ENCODE peak calls at places on chromosomes 6 and 20, in ten cellular contexts. S is GM23338, T is cardiac fibroblast, V is heart left ventricle, D is lower leg skin, C is GM06990, Z is psoas muscle, Y is pancreas, A is cardiac muscle cell, P is PC-9. J is an unnamed sample.

GRCh38 chr20:62318411-62319345 is 15.9 kb downstream of the ADRM1 start:
- DNase-seq in A (peak), Z (no peak), C (no peak), D (no peak), V (no peak), S (no peak), P (peak), Y (no peak), T (no peak), J (peak)

GRCh38 chr6:130969807-130970491 is 93.1 kb downstream of the EPB41L2 start:
- DNase-seq in V (peak), Y (no peak), D (no peak), C (no peak), T (peak), Z (no peak), S (no peak), A (peak), P (no peak), J (no peak)

GRCh38 chr20:50820515-50821256 is 25.8 kb downstream of the BCAS4 start:
- DNase-seq in S (peak), Z (no peak), Y (no peak), V (no peak), D (no peak), P (no peak), T (no peak), C (no peak), A (no peak), J (no peak)

GRCh38 chr20:5612476-5613291 is 137.5 kb upstream of the SHLD1 start:
- DNase-seq in Y (no peak), P (no peak), S (no peak), T (peak), D (peak), Z (no peak), C (no peak), V (no peak), A (peak), J (no peak)

GRCh38 chr6:38212579-38212978 is 393.1 kb downstream of the ZFAND3 start:
- DNase-seq in Y (no peak), T (peak), D (no peak), C (no peak), A (no peak), V (no peak), P (no peak), S (peak), Z (no peak), J (no peak)

GRCh38 chr6:79057746-79058145 is 20.3 kb downstream of the PHIP start:
- DNase-seq in A (no peak), P (no peak), C (no peak), Y (no peak), D (no peak), T (no peak), Z (no peak), V (no peak), S (no peak), J (no peak)

GRCh38 chr20:49534314-49534713 is 33.6 kb downstream of the PTGIS start:
- DNase-seq in S (peak), V (no peak), C (no peak), A (peak), P (peak), T (peak), D (no peak), Y (peak), Z (no peak), J (peak)

GRCh38 chr20:63314015-63314471 is 21.1 kb downstream of the COL20A1 start:
- DNase-seq in P (no peak), T (no peak), Y (no peak), S (no peak), D (no peak), Z (peak), V (peak), A (no peak), C (no peak), J (no peak)

GRCh38 chr20:38844963-38845362 is 39.5 kb downstream of the PPP1R16B start:
- DNase-seq in A (no peak), T (no peak), Y (no peak), D (no peak), C (no peak), P (no peak), Z (no peak), V (no peak), S (no peak), J (peak)

GRCh38 chr6:958531-958930 is 265.6 kb upstream of the EXOC2 start:
- DNase-seq in A (no peak), S (no peak), Y (no peak), V (no peak), P (no peak), C (no peak), T (no peak), D (no peak), Z (no peak), J (no peak)

GRCh38 chr6:127924440-127924839 is 23.6 kb upstream of the THEMIS start:
- DNase-seq in S (no peak), T (no peak), V (no peak), C (no peak), A (no peak), Y (no peak), Z (no peak), P (no peak), D (no peak), J (no peak)

GRCh38 chr6:170522565-170523183 is 30.4 kb downstream of the PSMB1 start:
- DNase-seq in T (peak), C (no peak), A (peak), D (no peak), S (peak), Z (no peak), V (peak), Y (no peak), P (no peak), J (peak)

GRCh38 chr20:63177785-63178444 is 38.0 kb downstream of the YTHDF1 start:
- DNase-seq in A (no peak), V (no peak), C (no peak), Y (no peak), T (no peak), S (no peak), Z (no peak), D (no peak), P (no peak), J (peak)

GRCh38 chr6:98498891-98499290 is 335.5 kb upstream of the POU3F2 start:
- DNase-seq in C (no peak), A (no peak), S (peak), T (no peak), Z (no peak), Y (no peak), D (no peak), V (no peak), P (no peak), J (no peak)

GRCh38 chr6:169038691-169039090 is 215.0 kb downstream of the THBS2 start:
- DNase-seq in A (no peak), Y (no peak), C (no peak), Z (no peak), S (no peak), V (no peak), D (no peak), T (no peak), P (no peak), J (no peak)

GRCh38 chr6:45420909-45421699 is 43.4 kb upstream of the SUPT3H start:
- DNase-seq in Z (no peak), C (no peak), A (peak), S (peak), V (no peak), Y (no peak), T (no peak), D (no peak), P (no peak), J (no peak)

GRCh38 chr6:45423111-45423900 is 45.6 kb upstream of the SUPT3H start:
- DNase-seq in Y (peak), Z (peak), C (no peak), S (peak), T (no peak), A (peak), V (peak), P (no peak), D (peak), J (peak)

GRCh38 chr6:45420083-45420908 is 42.6 kb upstream of the SUPT3H start:
- DNase-seq in V (peak), S (peak), P (no peak), C (no peak), Y (no peak), D (peak), Z (no peak), T (peak), A (peak), J (peak)

GRCh38 chr6:45422541-45423110 is 44.9 kb upstream of the SUPT3H start:
- DNase-seq in T (peak), D (peak), Z (peak), P (peak), A (peak), Y (peak), S (peak), V (peak), C (no peak), J (peak)

DNA sequence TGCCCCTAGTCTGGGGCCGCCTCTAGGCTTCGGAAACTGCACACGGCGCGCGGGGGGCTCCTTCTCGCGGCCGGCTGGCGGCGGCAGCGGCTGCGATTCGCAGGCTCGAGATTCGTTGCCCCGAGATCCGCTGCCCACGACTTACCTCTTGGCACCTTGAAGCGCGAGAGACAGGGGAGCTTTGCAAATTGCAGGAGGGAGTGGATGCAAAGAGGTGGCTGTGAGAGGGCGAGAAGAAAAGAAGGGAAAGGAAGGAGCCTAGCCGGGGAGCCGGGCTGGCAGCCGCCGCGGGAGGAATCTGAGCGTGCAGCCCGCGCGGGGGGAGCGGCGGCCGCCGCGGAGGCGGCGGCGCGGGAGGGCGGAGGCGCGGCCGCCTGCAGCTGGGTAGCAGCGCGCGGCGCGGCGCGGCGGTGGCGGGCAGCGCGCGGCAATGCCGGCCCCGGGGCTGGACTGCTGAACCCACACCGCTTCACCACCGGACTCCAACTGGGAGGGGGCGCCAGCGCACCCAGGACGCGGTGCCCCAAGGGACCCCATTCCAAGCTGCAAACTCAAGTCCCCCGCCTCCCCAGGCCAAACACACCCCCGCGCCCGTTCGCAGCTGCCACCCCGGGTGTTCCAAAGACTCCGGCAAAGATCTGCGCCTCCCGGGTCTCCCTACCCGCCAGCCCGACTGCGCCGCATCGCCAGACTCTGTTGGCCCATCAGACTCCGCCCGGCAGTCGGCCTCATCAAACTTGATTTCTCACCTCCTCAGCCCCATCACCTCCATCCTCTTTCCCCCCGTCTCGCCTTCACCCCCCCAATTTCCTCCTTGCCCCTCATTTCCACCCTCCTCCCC is 44.2 kb upstream of the SUPT3H start:
- DNase-seq in T (peak), D (peak), Z (peak), Y (peak), V (peak), S (peak), A (peak), P (peak), C (no peak), J (peak)
- TF ChIP-seq CTCF in T (peak), D (no peak), Z (no peak), Y (no peak), V (peak), S (no peak), A (peak), P (peak), C (peak), J (no peak)

DNA sequence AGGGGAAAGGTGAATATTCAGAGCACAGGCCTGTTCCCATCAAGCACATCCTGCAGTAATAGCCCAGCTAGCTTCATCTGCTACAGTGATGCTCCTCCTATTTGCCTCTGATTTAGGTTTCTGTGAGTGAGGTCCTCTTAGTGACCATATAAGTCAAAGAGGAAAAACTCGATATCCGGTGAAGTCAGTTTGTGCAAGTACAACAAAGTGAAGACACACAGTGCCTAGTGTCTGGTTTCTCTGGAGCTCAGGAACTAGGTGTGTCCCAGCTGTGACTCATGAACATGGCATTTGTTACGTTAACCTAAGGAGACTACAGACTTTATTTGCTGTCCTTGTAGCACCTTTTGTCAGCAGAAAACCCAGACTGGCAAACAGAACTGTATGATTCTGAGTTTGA is 33.9 kb downstream of the EDN1 start:
- DNase-seq in A (peak), Z (no peak), Y (no peak), V (no peak), S (no peak), P (peak), D (no peak), T (peak), C (no peak), J (no peak)
- TF ChIP-seq CTCF in A (no peak), Z (no peak), Y (no peak), V (no peak), S (no peak), P (no peak), D (no peak), T (no peak), C (no peak), J (no peak)

GRCh38 chr6:166485651-166486535 is 100.6 kb downstream of the RAMACL start:
- DNase-seq in Y (no peak), Z (no peak), V (peak), T (no peak), S (peak), A (no peak), C (no peak), P (no peak), D (no peak), J (no peak)
- TF ChIP-seq CTCF in Y (no peak), Z (no peak), V (no peak), T (peak), S (peak), A (no peak), C (no peak), P (no peak), D (no peak), J (no peak)

GRCh38 chr6:126308367-126308766 is 31.5 kb upstream of the CENPW start:
- DNase-seq in V (no peak), Z (no peak), P (no peak), C (no peak), Y (no peak), T (no peak), D (no peak), A (no peak), S (no peak), J (no peak)

GRCh38 chr6:126307859-126308258 is 32.1 kb upstream of the CENPW start:
- DNase-seq in A (peak), D (no peak), Y (no peak), P (no peak), V (no peak), Z (peak), C (no peak), T (peak), S (no peak), J (no peak)

GRCh38 chr6:126312013-126312665 is 27.8 kb upstream of the CENPW start:
- DNase-seq in P (no peak), S (peak), Z (no peak), D (no peak), T (peak), Y (no peak), V (no peak), C (no peak), A (peak), J (no peak)
- TF ChIP-seq CTCF in P (peak), S (peak), Z (no peak), D (no peak), T (peak), Y (no peak), V (no peak), C (peak), A (peak), J (peak)

GRCh38 chr20:11231742-11232141 is 557.9 kb upstream of the JAG1 start:
- DNase-seq in S (no peak), Y (no peak), C (no peak), A (no peak), Z (no peak), D (no peak), P (no peak), T (no peak), V (no peak), J (no peak)
- TF ChIP-seq CTCF in S (no peak), Y (no peak), C (no peak), A (no peak), Z (no peak), D (no peak), P (no peak), T (no peak), V (peak), J (no peak)

GRCh38 chr6:73969982-73970960 is 274.3 kb downstream of the CD109 start:
- DNase-seq in P (no peak), C (no peak), V (no peak), A (peak), T (peak), S (peak), Y (peak), D (no peak), Z (no peak), J (no peak)
- TF ChIP-seq CTCF in P (peak), C (peak), V (peak), A (peak), T (peak), S (peak), Y (no peak), D (no peak), Z (peak), J (peak)

GRCh38 chr6:57078808-57079207 is 11.2 kb upstream of the ZNF451 start:
- DNase-seq in A (no peak), Z (no peak), D (no peak), V (no peak), T (no peak), Y (no peak), S (no peak), P (no peak), C (no peak), J (no peak)

GRCh38 chr6:57074383-57074782 is 15.6 kb upstream of the ZNF451 start:
- DNase-seq in T (no peak), V (no peak), A (no peak), Y (no peak), S (no peak), D (no peak), Z (no peak), C (no peak), P (no peak), J (no peak)

GRCh38 chr6:57072108-57072507 is 17.9 kb upstream of the ZNF451 start:
- DNase-seq in S (no peak), D (no peak), T (no peak), C (no peak), V (no peak), Z (no peak), A (no peak), Y (no peak), P (no peak), J (no peak)

GRCh38 chr6:57069920-57070331 is 20.1 kb upstream of the ZNF451 start:
- DNase-seq in S (peak), D (no peak), Z (no peak), P (no peak), T (no peak), A (no peak), Y (no peak), C (no peak), V (no peak), J (no peak)

GRCh38 chr6:57075092-57075491 is 14.9 kb upstream of the ZNF451 start:
- DNase-seq in S (no peak), Y (no peak), Z (no peak), P (no peak), T (no peak), D (no peak), C (no peak), V (no peak), A (no peak), J (no peak)
- TF ChIP-seq CTCF in S (no peak), Y (no peak), Z (no peak), P (no peak), T (no peak), D (no peak), C (no peak), V (no peak), A (no peak), J (no peak)

GRCh38 chr20:23078994-23079364 is 7.1 kb downstream of the CD93 start:
- DNase-seq in T (no peak), Y (no peak), V (no peak), C (no peak), A (no peak), S (peak), Z (no peak), P (no peak), D (no peak), J (no peak)

GRCh38 chr20:23078351-23078993 is 7.7 kb downstream of the CD93 start:
- DNase-seq in Z (no peak), C (no peak), T (peak), S (no peak), P (no peak), D (no peak), Y (no peak), A (peak), V (no peak), J (no peak)

GRCh38 chr20:23072892-23073586 is 13.1 kb downstream of the CD93 start:
- DNase-seq in V (no peak), T (no peak), S (no peak), Y (no peak), A (no peak), C (no peak), P (no peak), Z (no peak), D (no peak), J (no peak)

GRCh38 chr20:23077277-23077676 is 8.8 kb downstream of the CD93 start:
- DNase-seq in V (no peak), D (no peak), P (no peak), C (no peak), Z (no peak), S (no peak), A (no peak), Y (no peak), T (no peak), J (no peak)

GRCh38 chr20:23074052-23074451 is 12.1 kb downstream of the CD93 start:
- DNase-seq in T (no peak), C (no peak), S (no peak), P (no peak), Z (no peak), A (no peak), D (no peak), V (no peak), Y (no peak), J (no peak)
- TF ChIP-seq CTCF in T (no peak), C (no peak), S (no peak), P (no peak), Z (no peak), A (no peak), D (no peak), V (no peak), Y (no peak), J (no peak)

GRCh38 chr6:40989204-40990179 is 49.5 kb downstream of the UNC5CL start:
- DNase-seq in T (no peak), A (no peak), C (no peak), Z (no peak), D (no peak), Y (no peak), P (no peak), S (no peak), V (no peak), J (no peak)

GRCh38 chr6:40986364-40986763 is 52.7 kb downstream of the UNC5CL start:
- DNase-seq in A (no peak), V (no peak), D (no peak), P (no peak), C (no peak), Y (no peak), S (no peak), Z (no peak), T (no peak), J (no peak)

GRCh38 chr6:40988634-40989033 is 50.4 kb downstream of the UNC5CL start:
- DNase-seq in V (no peak), P (no peak), T (no peak), Y (no peak), S (no peak), D (no peak), C (no peak), Z (no peak), A (no peak), J (no peak)

GRCh38 chr6:40986871-40987270 is 52.1 kb downstream of the UNC5CL start:
- DNase-seq in P (no peak), D (no peak), A (no peak), Z (no peak), Y (no peak), S (no peak), T (no peak), C (no peak), V (no peak), J (no peak)

GRCh38 chr6:40990301-40990700 is 48.7 kb downstream of the UNC5CL start:
- DNase-seq in Y (no peak), C (no peak), P (no peak), Z (no peak), T (no peak), V (no peak), A (no peak), D (no peak), S (peak), J (no peak)
- TF ChIP-seq CTCF in Y (no peak), C (no peak), P (no peak), Z (no peak), T (no peak), V (no peak), A (no peak), D (no peak), S (no peak), J (no peak)

J was measured in activated CD8-positive, alpha-beta T cell treated with anti-CD3 and anti-CD28 coated beads for 36 hours.